ENCODE peak calls at places on chromosomes 16 and 17, in five cellular contexts. One of them, this sample, is unnamed.

GRCh38 chr17:56678249-56679144 is 85.0 kb downstream of the NOG start:
- DNase-seq in AG04450: no peak
- DNase-seq in astrocyte of the spinal cord: no peak
- DNase-seq in foreskin fibroblast: peak
- DNase-seq in brain microvascular endothelial cell: no peak
- DNase-seq in this sample: no peak

GRCh38 chr16:79163666-79164377 is 436.7 kb downstream of the MAF start:
- DNase-seq in AG04450: no peak
- DNase-seq in foreskin fibroblast: no peak
- DNase-seq in astrocyte of the spinal cord: no peak
- DNase-seq in brain microvascular endothelial cell: no peak
- DNase-seq in this sample: no peak

GRCh38 chr17:42365136-42365535 is 23.1 kb downstream of the STAT3 start:
- DNase-seq in foreskin fibroblast: peak
- DNase-seq in brain microvascular endothelial cell: peak
- DNase-seq in AG04450: no peak
- DNase-seq in astrocyte of the spinal cord: peak
- DNase-seq in this sample: no peak

GRCh38 chr17:78532922-78533640 is 44.1 kb downstream of the DNAH17 start:
- DNase-seq in AG04450: no peak
- DNase-seq in brain microvascular endothelial cell: peak
- DNase-seq in foreskin fibroblast: peak
- DNase-seq in astrocyte of the spinal cord: peak
- DNase-seq in this sample: no peak

GRCh38 chr16:23508589-23509440 is 1.5 kb downstream of the GGA2 start:
- DNase-seq in astrocyte of the spinal cord: peak
- DNase-seq in foreskin fibroblast: peak
- DNase-seq in AG04450: no peak
- DNase-seq in brain microvascular endothelial cell: peak
- DNase-seq in this sample: no peak

GRCh38 chr17:9170822-9171221 is 149.5 kb downstream of the NTN1 start:
- DNase-seq in astrocyte of the spinal cord: no peak
- DNase-seq in AG04450: no peak
- DNase-seq in foreskin fibroblast: no peak
- DNase-seq in brain microvascular endothelial cell: no peak
- DNase-seq in this sample: no peak

GRCh38 chr17:27906238-27906603 is 13.1 kb upstream of the LYRM9 start:
- DNase-seq in astrocyte of the spinal cord: no peak
- DNase-seq in AG04450: no peak
- DNase-seq in brain microvascular endothelial cell: no peak
- DNase-seq in foreskin fibroblast: no peak
- DNase-seq in this sample: no peak

GRCh38 chr17:80152057-80152831 is 5.3 kb upstream of the EIF4A3 start:
- DNase-seq in foreskin fibroblast: peak
- DNase-seq in brain microvascular endothelial cell: peak
- DNase-seq in astrocyte of the spinal cord: peak
- DNase-seq in AG04450: no peak
- DNase-seq in this sample: peak

GRCh38 chr16:88083582-88083981 is 132.3 kb downstream of the BANP start:
- DNase-seq in foreskin fibroblast: no peak
- DNase-seq in AG04450: no peak
- DNase-seq in astrocyte of the spinal cord: no peak
- DNase-seq in brain microvascular endothelial cell: no peak
- DNase-seq in this sample: no peak

GRCh38 chr16:11258553-11259287 is 2.7 kb upstream of the SOCS1 start:
- DNase-seq in foreskin fibroblast: peak
- DNase-seq in brain microvascular endothelial cell: no peak
- DNase-seq in astrocyte of the spinal cord: no peak
- DNase-seq in AG04450: no peak
- DNase-seq in this sample: no peak

GRCh38 chr17:12842936-12843335 is 53.6 kb downstream of the ARHGAP44 start:
- DNase-seq in AG04450: no peak
- DNase-seq in astrocyte of the spinal cord: no peak
- DNase-seq in brain microvascular endothelial cell: no peak
- DNase-seq in foreskin fibroblast: no peak
- DNase-seq in this sample: no peak

GRCh38 chr16:1990336-1991134 is 765 bp downstream of the SYNGR3 start:
- DNase-seq in foreskin fibroblast: no peak
- DNase-seq in astrocyte of the spinal cord: no peak
- DNase-seq in AG04450: no peak
- DNase-seq in brain microvascular endothelial cell: no peak
- DNase-seq in this sample: no peak

GRCh38 chr17:51046527-51047384 is 73.9 kb downstream of the SPAG9 start:
- DNase-seq in AG04450: peak
- DNase-seq in astrocyte of the spinal cord: peak
- DNase-seq in brain microvascular endothelial cell: peak
- DNase-seq in foreskin fibroblast: peak
- DNase-seq in this sample: no peak

GRCh38 chr16:60271382-60272180 is 1537.5 kb upstream of the GOT2 start:
- DNase-seq in AG04450: no peak
- DNase-seq in brain microvascular endothelial cell: no peak
- DNase-seq in astrocyte of the spinal cord: no peak
- DNase-seq in foreskin fibroblast: no peak
- DNase-seq in this sample: no peak

GRCh38 chr17:62860962-62861873 is 53.1 kb upstream of the MARCHF10 start:
- DNase-seq in foreskin fibroblast: peak
- DNase-seq in astrocyte of the spinal cord: peak
- DNase-seq in brain microvascular endothelial cell: no peak
- DNase-seq in AG04450: no peak
- DNase-seq in this sample: no peak

GRCh38 chr17:62857526-62857925 is 49.4 kb upstream of the MARCHF10 start:
- DNase-seq in foreskin fibroblast: no peak
- DNase-seq in AG04450: no peak
- DNase-seq in astrocyte of the spinal cord: no peak
- DNase-seq in brain microvascular endothelial cell: no peak
- DNase-seq in this sample: no peak

GRCh38 chr17:62865586-62865985 is 57.5 kb upstream of the MARCHF10 start:
- DNase-seq in AG04450: no peak
- DNase-seq in astrocyte of the spinal cord: no peak
- DNase-seq in brain microvascular endothelial cell: no peak
- DNase-seq in foreskin fibroblast: no peak
- DNase-seq in this sample: no peak

GRCh38 chr17:62859146-62859545 is 51.0 kb upstream of the MARCHF10 start:
- DNase-seq in brain microvascular endothelial cell: no peak
- DNase-seq in foreskin fibroblast: peak
- DNase-seq in AG04450: no peak
- DNase-seq in astrocyte of the spinal cord: peak
- DNase-seq in this sample: no peak

GRCh38 chr17:62862251-62862650 is 54.1 kb upstream of the MARCHF10 start:
- DNase-seq in AG04450: no peak
- DNase-seq in brain microvascular endothelial cell: no peak
- DNase-seq in foreskin fibroblast: no peak
- DNase-seq in astrocyte of the spinal cord: no peak
- DNase-seq in this sample: no peak
- TF ChIP-seq CTCF in AG04450: no peak
- TF ChIP-seq CTCF in brain microvascular endothelial cell: no peak
- TF ChIP-seq CTCF in foreskin fibroblast: no peak
- TF ChIP-seq CTCF in astrocyte of the spinal cord: no peak
- TF ChIP-seq CTCF in this sample: no peak

DNA sequence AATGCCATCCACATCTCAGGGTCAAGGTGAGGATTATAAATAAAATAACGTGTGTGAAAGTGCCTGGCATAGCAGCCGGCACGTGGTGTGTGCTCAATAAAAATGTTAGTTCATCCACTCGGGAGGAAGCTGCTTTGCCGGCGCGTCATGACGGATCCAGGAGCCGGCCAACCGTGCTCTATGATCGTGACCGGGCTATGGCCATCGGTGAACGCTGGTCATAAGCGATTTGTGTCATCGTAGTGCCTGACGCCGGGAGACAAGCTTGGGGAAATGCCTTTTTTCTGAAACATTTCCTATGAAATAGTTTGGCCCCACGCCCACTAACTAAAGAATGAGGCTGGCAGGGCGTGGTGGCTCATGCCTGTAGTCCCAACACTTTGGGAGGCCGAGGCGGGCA is 74.0 kb downstream of the CMC2 start:
- DNase-seq in brain microvascular endothelial cell: peak
- DNase-seq in foreskin fibroblast: peak
- DNase-seq in astrocyte of the spinal cord: peak
- DNase-seq in AG04450: no peak
- DNase-seq in this sample: peak
- H3K4me3 ChIP-seq in brain microvascular endothelial cell: peak
- H3K4me3 ChIP-seq in foreskin fibroblast: peak
- H3K4me3 ChIP-seq in astrocyte of the spinal cord: peak
- H3K4me3 ChIP-seq in AG04450: peak
- H3K4me3 ChIP-seq in this sample: peak

GRCh38 chr17:35769895-35770486 is 9.3 kb downstream of the C17orf50 start:
- DNase-seq in brain microvascular endothelial cell: no peak
- DNase-seq in astrocyte of the spinal cord: no peak
- DNase-seq in AG04450: no peak
- DNase-seq in foreskin fibroblast: no peak
- DNase-seq in this sample: no peak
- TF ChIP-seq CTCF in brain microvascular endothelial cell: peak
- TF ChIP-seq CTCF in astrocyte of the spinal cord: peak
- TF ChIP-seq CTCF in AG04450: peak
- TF ChIP-seq CTCF in foreskin fibroblast: no peak
- TF ChIP-seq CTCF in this sample: peak

GRCh38 chr16:19128454-19129210 is 14.9 kb downstream of the ITPRIPL2 start:
- DNase-seq in foreskin fibroblast: no peak
- DNase-seq in brain microvascular endothelial cell: no peak
- DNase-seq in astrocyte of the spinal cord: no peak
- DNase-seq in AG04450: no peak
- DNase-seq in this sample: no peak
- H3K4me3 ChIP-seq in foreskin fibroblast: no peak
- H3K4me3 ChIP-seq in brain microvascular endothelial cell: no peak
- H3K4me3 ChIP-seq in astrocyte of the spinal cord: no peak
- H3K4me3 ChIP-seq in AG04450: no peak
- H3K4me3 ChIP-seq in this sample: no peak

DNA sequence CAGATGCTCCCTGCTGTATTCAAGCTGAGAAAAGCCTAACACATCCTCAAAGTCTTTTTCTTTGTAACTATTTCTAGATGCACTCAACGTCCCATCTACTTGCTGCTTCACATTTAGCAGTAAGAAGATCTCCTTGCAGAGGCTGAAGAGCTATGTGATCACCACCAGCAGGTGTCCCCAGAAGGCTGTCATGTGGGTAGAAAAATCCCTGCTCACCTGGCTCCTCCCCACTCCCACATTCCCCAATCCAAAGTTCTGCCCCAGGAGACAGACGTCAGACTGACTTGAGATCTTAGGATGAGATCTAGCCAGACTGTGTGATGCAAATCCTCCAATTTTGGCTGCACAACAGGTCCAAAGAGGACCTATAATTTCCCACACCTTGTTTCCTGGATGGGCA is 1.1 kb downstream of the CCL13 start:
- DNase-seq in foreskin fibroblast: no peak
- DNase-seq in AG04450: no peak
- DNase-seq in astrocyte of the spinal cord: no peak
- DNase-seq in brain microvascular endothelial cell: no peak
- DNase-seq in this sample: no peak
- TF ChIP-seq CTCF in foreskin fibroblast: no peak
- TF ChIP-seq CTCF in AG04450: no peak
- TF ChIP-seq CTCF in astrocyte of the spinal cord: no peak
- TF ChIP-seq CTCF in brain microvascular endothelial cell: no peak
- TF ChIP-seq CTCF in this sample: no peak